ENCODE peak calls at places on chromosomes 13 and 19, in four cellular contexts. A is astrocyte of the hippocampus, E is NCI-H446 treated with DMSO at 0.1 percent for 48 hours, C is cardiac fibroblast. U is an unnamed sample.

GRCh38 chr19:47561440-47562045 is 11.4 kb downstream of the ZNF541 start:
- DNase-seq in C (no peak), A (peak), E (no peak), U (no peak)

GRCh38 chr19:48963371-48964204 is 1.5 kb upstream of the FTL start:
- DNase-seq in C (peak), E (no peak), A (peak), U (no peak)

GRCh38 chr13:113926301-113926761 is 47.5 kb downstream of the C13orf46 start:
- DNase-seq in A (no peak), E (no peak), C (peak), U (no peak)

GRCh38 chr19:10661946-10662345 is 7.8 kb downstream of the ILF3 start:
- DNase-seq in C (no peak), E (no peak), A (no peak), U (no peak)

GRCh38 chr19:4278926-4279529 is at the start of gene SHD:
- DNase-seq in C (no peak), E (no peak), A (no peak), U (no peak)

GRCh38 chr19:11155373-11156120 is at the start of gene SPC24:
- DNase-seq in E (peak), C (peak), A (peak), U (peak)

GRCh38 chr19:53365134-53365898 is at the start of gene ZNF525:
- DNase-seq in E (peak), A (peak), C (peak), U (no peak)

GRCh38 chr13:33090755-33091454 is 74.7 kb downstream of the KL start:
- DNase-seq in C (no peak), E (no peak), A (no peak), U (peak)

GRCh38 chr13:89061821-89062220 is 1390.7 kb downstream of the SLITRK5 start:
- DNase-seq in A (no peak), C (no peak), E (no peak), U (no peak)

GRCh38 chr13:26663801-26664200 is 96.8 kb downstream of the GPR12 start:
- DNase-seq in E (no peak), C (no peak), A (no peak), U (no peak)

U was measured in glomerular endothelial cell.